ENCODE peak calls at places on chromosomes 13 and 19, in six cellular contexts. One of them, this sample, is unnamed.

GRCh38 chr19:51055866-51056265 is 9.0 kb downstream of the KLK13 start:
- DNase-seq in activated CD4-positive, alpha-beta T cell treated with anti-CD3 and anti-CD28 coated beads for 48 hours: no peak
- DNase-seq in breast epithelium: no peak
- DNase-seq in stimulated activated naive B cell treated with anti-CD40 and anti-IgM and Interleukin-4, amounts not matched to agents 10 μg/mL and 1 μg/mL and 100 μg/mL, for 72 hours: no peak
- DNase-seq in T-helper 1 cell: no peak
- DNase-seq in activated CD8-positive, alpha-beta memory T cell treated with anti-CD3 and anti-CD28 coated beads for 1 hour: no peak
- DNase-seq in this sample: no peak

GRCh38 chr13:74765955-74766354 is 631.8 kb upstream of the KLF12 start:
- DNase-seq in activated CD4-positive, alpha-beta T cell treated with anti-CD3 and anti-CD28 coated beads for 48 hours: no peak
- DNase-seq in breast epithelium: no peak
- DNase-seq in stimulated activated naive B cell treated with anti-CD40 and anti-IgM and Interleukin-4, amounts not matched to agents 10 μg/mL and 1 μg/mL and 100 μg/mL, for 72 hours: no peak
- DNase-seq in T-helper 1 cell: no peak
- DNase-seq in activated CD8-positive, alpha-beta memory T cell treated with anti-CD3 and anti-CD28 coated beads for 1 hour: no peak
- DNase-seq in this sample: no peak

GRCh38 chr13:39777527-39778061 is 122.1 kb downstream of the COG6 start:
- DNase-seq in activated CD4-positive, alpha-beta T cell treated with anti-CD3 and anti-CD28 coated beads for 48 hours: peak
- DNase-seq in breast epithelium: no peak
- DNase-seq in stimulated activated naive B cell treated with anti-CD40 and anti-IgM and Interleukin-4, amounts not matched to agents 10 μg/mL and 1 μg/mL and 100 μg/mL, for 72 hours: no peak
- DNase-seq in T-helper 1 cell: no peak
- DNase-seq in activated CD8-positive, alpha-beta memory T cell treated with anti-CD3 and anti-CD28 coated beads for 1 hour: no peak
- DNase-seq in this sample: no peak

GRCh38 chr19:13053238-13053637 is 49.4 kb downstream of the LYL1 start:
- DNase-seq in activated CD4-positive, alpha-beta T cell treated with anti-CD3 and anti-CD28 coated beads for 48 hours: no peak
- DNase-seq in breast epithelium: no peak
- DNase-seq in stimulated activated naive B cell treated with anti-CD40 and anti-IgM and Interleukin-4, amounts not matched to agents 10 μg/mL and 1 μg/mL and 100 μg/mL, for 72 hours: no peak
- DNase-seq in T-helper 1 cell: no peak
- DNase-seq in activated CD8-positive, alpha-beta memory T cell treated with anti-CD3 and anti-CD28 coated beads for 1 hour: no peak
- DNase-seq in this sample: no peak

GRCh38 chr19:17721821-17722220 is 2.5 kb downstream of the MAP1S start:
- DNase-seq in activated CD4-positive, alpha-beta T cell treated with anti-CD3 and anti-CD28 coated beads for 48 hours: peak
- DNase-seq in breast epithelium: no peak
- DNase-seq in stimulated activated naive B cell treated with anti-CD40 and anti-IgM and Interleukin-4, amounts not matched to agents 10 μg/mL and 1 μg/mL and 100 μg/mL, for 72 hours: no peak
- DNase-seq in T-helper 1 cell: no peak
- DNase-seq in activated CD8-positive, alpha-beta memory T cell treated with anti-CD3 and anti-CD28 coated beads for 1 hour: no peak
- DNase-seq in this sample: no peak

GRCh38 chr13:45333973-45334922 is 6.7 kb downstream of the TPT1 start:
- DNase-seq in activated CD4-positive, alpha-beta T cell treated with anti-CD3 and anti-CD28 coated beads for 48 hours: peak
- DNase-seq in breast epithelium: no peak
- DNase-seq in stimulated activated naive B cell treated with anti-CD40 and anti-IgM and Interleukin-4, amounts not matched to agents 10 μg/mL and 1 μg/mL and 100 μg/mL, for 72 hours: no peak
- DNase-seq in T-helper 1 cell: peak
- DNase-seq in activated CD8-positive, alpha-beta memory T cell treated with anti-CD3 and anti-CD28 coated beads for 1 hour: no peak
- DNase-seq in this sample: peak

GRCh38 chr13:50320297-50320862 is 305.1 kb downstream of the KCNRG start:
- DNase-seq in activated CD4-positive, alpha-beta T cell treated with anti-CD3 and anti-CD28 coated beads for 48 hours: no peak
- DNase-seq in breast epithelium: no peak
- DNase-seq in stimulated activated naive B cell treated with anti-CD40 and anti-IgM and Interleukin-4, amounts not matched to agents 10 μg/mL and 1 μg/mL and 100 μg/mL, for 72 hours: no peak
- DNase-seq in T-helper 1 cell: no peak
- DNase-seq in activated CD8-positive, alpha-beta memory T cell treated with anti-CD3 and anti-CD28 coated beads for 1 hour: no peak
- DNase-seq in this sample: no peak

GRCh38 chr19:5480427-5480836 is 25.2 kb downstream of the ZNRF4 start:
- DNase-seq in activated CD4-positive, alpha-beta T cell treated with anti-CD3 and anti-CD28 coated beads for 48 hours: peak
- DNase-seq in breast epithelium: no peak
- DNase-seq in stimulated activated naive B cell treated with anti-CD40 and anti-IgM and Interleukin-4, amounts not matched to agents 10 μg/mL and 1 μg/mL and 100 μg/mL, for 72 hours: no peak
- DNase-seq in T-helper 1 cell: no peak
- DNase-seq in activated CD8-positive, alpha-beta memory T cell treated with anti-CD3 and anti-CD28 coated beads for 1 hour: no peak
- DNase-seq in this sample: no peak

GRCh38 chr13:51041710-51042109 is 69.4 kb downstream of the C13orf42 start:
- DNase-seq in activated CD4-positive, alpha-beta T cell treated with anti-CD3 and anti-CD28 coated beads for 48 hours: no peak
- DNase-seq in breast epithelium: no peak
- DNase-seq in stimulated activated naive B cell treated with anti-CD40 and anti-IgM and Interleukin-4, amounts not matched to agents 10 μg/mL and 1 μg/mL and 100 μg/mL, for 72 hours: no peak
- DNase-seq in T-helper 1 cell: no peak
- DNase-seq in activated CD8-positive, alpha-beta memory T cell treated with anti-CD3 and anti-CD28 coated beads for 1 hour: no peak
- DNase-seq in this sample: no peak

GRCh38 chr19:55481148-55482127 is 3.5 kb upstream of the NAT14 start:
- DNase-seq in activated CD4-positive, alpha-beta T cell treated with anti-CD3 and anti-CD28 coated beads for 48 hours: no peak
- DNase-seq in breast epithelium: no peak
- DNase-seq in stimulated activated naive B cell treated with anti-CD40 and anti-IgM and Interleukin-4, amounts not matched to agents 10 μg/mL and 1 μg/mL and 100 μg/mL, for 72 hours: no peak
- DNase-seq in T-helper 1 cell: no peak
- DNase-seq in activated CD8-positive, alpha-beta memory T cell treated with anti-CD3 and anti-CD28 coated beads for 1 hour: no peak
- DNase-seq in this sample: no peak

GRCh38 chr13:33799950-33800592 is 17.9 kb upstream of the RFC3 start:
- DNase-seq in activated CD4-positive, alpha-beta T cell treated with anti-CD3 and anti-CD28 coated beads for 48 hours: no peak
- DNase-seq in breast epithelium: no peak
- DNase-seq in stimulated activated naive B cell treated with anti-CD40 and anti-IgM and Interleukin-4, amounts not matched to agents 10 μg/mL and 1 μg/mL and 100 μg/mL, for 72 hours: no peak
- DNase-seq in T-helper 1 cell: no peak
- DNase-seq in activated CD8-positive, alpha-beta memory T cell treated with anti-CD3 and anti-CD28 coated beads for 1 hour: no peak
- DNase-seq in this sample: no peak

GRCh38 chr19:16589917-16590316 is 17.7 kb upstream of the SLC35E1 start:
- DNase-seq in activated CD4-positive, alpha-beta T cell treated with anti-CD3 and anti-CD28 coated beads for 48 hours: no peak
- DNase-seq in breast epithelium: no peak
- DNase-seq in stimulated activated naive B cell treated with anti-CD40 and anti-IgM and Interleukin-4, amounts not matched to agents 10 μg/mL and 1 μg/mL and 100 μg/mL, for 72 hours: no peak
- DNase-seq in T-helper 1 cell: no peak
- DNase-seq in activated CD8-positive, alpha-beta memory T cell treated with anti-CD3 and anti-CD28 coated beads for 1 hour: no peak
- DNase-seq in this sample: no peak

GRCh38 chr13:49844191-49844590 is 51.7 kb upstream of the KPNA3 start:
- DNase-seq in activated CD4-positive, alpha-beta T cell treated with anti-CD3 and anti-CD28 coated beads for 48 hours: no peak
- DNase-seq in breast epithelium: no peak
- DNase-seq in stimulated activated naive B cell treated with anti-CD40 and anti-IgM and Interleukin-4, amounts not matched to agents 10 μg/mL and 1 μg/mL and 100 μg/mL, for 72 hours: no peak
- DNase-seq in T-helper 1 cell: no peak
- DNase-seq in activated CD8-positive, alpha-beta memory T cell treated with anti-CD3 and anti-CD28 coated beads for 1 hour: no peak
- DNase-seq in this sample: no peak

GRCh38 chr13:99432637-99433542 is 68.4 kb upstream of the TM9SF2 start:
- DNase-seq in activated CD4-positive, alpha-beta T cell treated with anti-CD3 and anti-CD28 coated beads for 48 hours: peak
- DNase-seq in breast epithelium: no peak
- DNase-seq in stimulated activated naive B cell treated with anti-CD40 and anti-IgM and Interleukin-4, amounts not matched to agents 10 μg/mL and 1 μg/mL and 100 μg/mL, for 72 hours: peak
- DNase-seq in T-helper 1 cell: peak
- DNase-seq in activated CD8-positive, alpha-beta memory T cell treated with anti-CD3 and anti-CD28 coated beads for 1 hour: peak
- DNase-seq in this sample: peak

GRCh38 chr19:13082192-13083007 is 20.3 kb downstream of the LYL1 start:
- DNase-seq in activated CD4-positive, alpha-beta T cell treated with anti-CD3 and anti-CD28 coated beads for 48 hours: no peak
- DNase-seq in breast epithelium: no peak
- DNase-seq in stimulated activated naive B cell treated with anti-CD40 and anti-IgM and Interleukin-4, amounts not matched to agents 10 μg/mL and 1 μg/mL and 100 μg/mL, for 72 hours: no peak
- DNase-seq in T-helper 1 cell: no peak
- DNase-seq in activated CD8-positive, alpha-beta memory T cell treated with anti-CD3 and anti-CD28 coated beads for 1 hour: no peak
- DNase-seq in this sample: no peak

GRCh38 chr13:105918842-105919741 is 616.4 kb downstream of the EFNB2 start:
- DNase-seq in activated CD4-positive, alpha-beta T cell treated with anti-CD3 and anti-CD28 coated beads for 48 hours: no peak
- DNase-seq in breast epithelium: no peak
- DNase-seq in stimulated activated naive B cell treated with anti-CD40 and anti-IgM and Interleukin-4, amounts not matched to agents 10 μg/mL and 1 μg/mL and 100 μg/mL, for 72 hours: no peak
- DNase-seq in T-helper 1 cell: no peak
- DNase-seq in activated CD8-positive, alpha-beta memory T cell treated with anti-CD3 and anti-CD28 coated beads for 1 hour: no peak
- DNase-seq in this sample: no peak

GRCh38 chr19:56721714-56722113 is 50.2 kb upstream of the ZNF835 start:
- DNase-seq in activated CD4-positive, alpha-beta T cell treated with anti-CD3 and anti-CD28 coated beads for 48 hours: no peak
- DNase-seq in breast epithelium: no peak
- DNase-seq in stimulated activated naive B cell treated with anti-CD40 and anti-IgM and Interleukin-4, amounts not matched to agents 10 μg/mL and 1 μg/mL and 100 μg/mL, for 72 hours: no peak
- DNase-seq in T-helper 1 cell: no peak
- DNase-seq in activated CD8-positive, alpha-beta memory T cell treated with anti-CD3 and anti-CD28 coated beads for 1 hour: no peak
- DNase-seq in this sample: no peak

GRCh38 chr13:107329991-107330390 is 762.1 kb upstream of the ARGLU1 start:
- DNase-seq in activated CD4-positive, alpha-beta T cell treated with anti-CD3 and anti-CD28 coated beads for 48 hours: no peak
- DNase-seq in breast epithelium: no peak
- DNase-seq in stimulated activated naive B cell treated with anti-CD40 and anti-IgM and Interleukin-4, amounts not matched to agents 10 μg/mL and 1 μg/mL and 100 μg/mL, for 72 hours: no peak
- DNase-seq in T-helper 1 cell: no peak
- DNase-seq in activated CD8-positive, alpha-beta memory T cell treated with anti-CD3 and anti-CD28 coated beads for 1 hour: no peak
- DNase-seq in this sample: no peak

GRCh38 chr13:53191091-53191490 is 162.5 kb downstream of the OLFM4 start:
- DNase-seq in activated CD4-positive, alpha-beta T cell treated with anti-CD3 and anti-CD28 coated beads for 48 hours: no peak
- DNase-seq in breast epithelium: no peak
- DNase-seq in stimulated activated naive B cell treated with anti-CD40 and anti-IgM and Interleukin-4, amounts not matched to agents 10 μg/mL and 1 μg/mL and 100 μg/mL, for 72 hours: no peak
- DNase-seq in T-helper 1 cell: no peak
- DNase-seq in activated CD8-positive, alpha-beta memory T cell treated with anti-CD3 and anti-CD28 coated beads for 1 hour: no peak
- DNase-seq in this sample: no peak

GRCh38 chr19:37905936-37906867 is at the start of gene WDR87:
- DNase-seq in activated CD4-positive, alpha-beta T cell treated with anti-CD3 and anti-CD28 coated beads for 48 hours: peak
- DNase-seq in breast epithelium: peak
- DNase-seq in stimulated activated naive B cell treated with anti-CD40 and anti-IgM and Interleukin-4, amounts not matched to agents 10 μg/mL and 1 μg/mL and 100 μg/mL, for 72 hours: peak
- DNase-seq in T-helper 1 cell: peak
- DNase-seq in activated CD8-positive, alpha-beta memory T cell treated with anti-CD3 and anti-CD28 coated beads for 1 hour: peak
- DNase-seq in this sample: peak

GRCh38 chr13:113902956-113903355 is 39.1 kb upstream of the GAS6 start:
- DNase-seq in activated CD4-positive, alpha-beta T cell treated with anti-CD3 and anti-CD28 coated beads for 48 hours: no peak
- DNase-seq in breast epithelium: peak
- DNase-seq in stimulated activated naive B cell treated with anti-CD40 and anti-IgM and Interleukin-4, amounts not matched to agents 10 μg/mL and 1 μg/mL and 100 μg/mL, for 72 hours: no peak
- DNase-seq in T-helper 1 cell: no peak
- DNase-seq in activated CD8-positive, alpha-beta memory T cell treated with anti-CD3 and anti-CD28 coated beads for 1 hour: no peak
- DNase-seq in this sample: no peak

GRCh38 chr19:17861542-17862402 is 2.1 kb downstream of the RPL18A start:
- DNase-seq in activated CD4-positive, alpha-beta T cell treated with anti-CD3 and anti-CD28 coated beads for 48 hours: peak
- DNase-seq in breast epithelium: no peak
- DNase-seq in stimulated activated naive B cell treated with anti-CD40 and anti-IgM and Interleukin-4, amounts not matched to agents 10 μg/mL and 1 μg/mL and 100 μg/mL, for 72 hours: no peak
- DNase-seq in T-helper 1 cell: no peak
- DNase-seq in activated CD8-positive, alpha-beta memory T cell treated with anti-CD3 and anti-CD28 coated beads for 1 hour: no peak
- DNase-seq in this sample: no peak

GRCh38 chr19:35545855-35546381 is 492 bp downstream of the TMEM147 start:
- DNase-seq in activated CD4-positive, alpha-beta T cell treated with anti-CD3 and anti-CD28 coated beads for 48 hours: peak
- DNase-seq in breast epithelium: no peak
- DNase-seq in stimulated activated naive B cell treated with anti-CD40 and anti-IgM and Interleukin-4, amounts not matched to agents 10 μg/mL and 1 μg/mL and 100 μg/mL, for 72 hours: peak
- DNase-seq in T-helper 1 cell: peak
- DNase-seq in activated CD8-positive, alpha-beta memory T cell treated with anti-CD3 and anti-CD28 coated beads for 1 hour: peak
- DNase-seq in this sample: peak

GRCh38 chr13:92362717-92363116 is 863.9 kb upstream of the GPC6 start:
- DNase-seq in activated CD4-positive, alpha-beta T cell treated with anti-CD3 and anti-CD28 coated beads for 48 hours: no peak
- DNase-seq in breast epithelium: no peak
- DNase-seq in stimulated activated naive B cell treated with anti-CD40 and anti-IgM and Interleukin-4, amounts not matched to agents 10 μg/mL and 1 μg/mL and 100 μg/mL, for 72 hours: no peak
- DNase-seq in T-helper 1 cell: no peak
- DNase-seq in activated CD8-positive, alpha-beta memory T cell treated with anti-CD3 and anti-CD28 coated beads for 1 hour: no peak
- DNase-seq in this sample: no peak

GRCh38 chr19:55352040-55352439 is 2.5 kb downstream of the COX6B2 start:
- DNase-seq in activated CD4-positive, alpha-beta T cell treated with anti-CD3 and anti-CD28 coated beads for 48 hours: no peak
- DNase-seq in breast epithelium: no peak
- DNase-seq in stimulated activated naive B cell treated with anti-CD40 and anti-IgM and Interleukin-4, amounts not matched to agents 10 μg/mL and 1 μg/mL and 100 μg/mL, for 72 hours: no peak
- DNase-seq in T-helper 1 cell: no peak
- DNase-seq in activated CD8-positive, alpha-beta memory T cell treated with anti-CD3 and anti-CD28 coated beads for 1 hour: no peak
- DNase-seq in this sample: no peak

GRCh38 chr13:76820759-76821158 is 65.4 kb downstream of the KCTD12 start:
- DNase-seq in activated CD4-positive, alpha-beta T cell treated with anti-CD3 and anti-CD28 coated beads for 48 hours: no peak
- DNase-seq in breast epithelium: no peak
- DNase-seq in stimulated activated naive B cell treated with anti-CD40 and anti-IgM and Interleukin-4, amounts not matched to agents 10 μg/mL and 1 μg/mL and 100 μg/mL, for 72 hours: no peak
- DNase-seq in T-helper 1 cell: no peak
- DNase-seq in activated CD8-positive, alpha-beta memory T cell treated with anti-CD3 and anti-CD28 coated beads for 1 hour: no peak
- DNase-seq in this sample: no peak

GRCh38 chr13:77698211-77699058 is 948 bp downstream of the SLAIN1 start:
- DNase-seq in activated CD4-positive, alpha-beta T cell treated with anti-CD3 and anti-CD28 coated beads for 48 hours: peak
- DNase-seq in breast epithelium: no peak
- DNase-seq in stimulated activated naive B cell treated with anti-CD40 and anti-IgM and Interleukin-4, amounts not matched to agents 10 μg/mL and 1 μg/mL and 100 μg/mL, for 72 hours: peak
- DNase-seq in T-helper 1 cell: peak
- DNase-seq in activated CD8-positive, alpha-beta memory T cell treated with anti-CD3 and anti-CD28 coated beads for 1 hour: peak
- DNase-seq in this sample: peak

GRCh38 chr19:1000591-1001537 is 645 bp downstream of the GRIN3B start:
- DNase-seq in activated CD4-positive, alpha-beta T cell treated with anti-CD3 and anti-CD28 coated beads for 48 hours: no peak
- DNase-seq in breast epithelium: no peak
- DNase-seq in stimulated activated naive B cell treated with anti-CD40 and anti-IgM and Interleukin-4, amounts not matched to agents 10 μg/mL and 1 μg/mL and 100 μg/mL, for 72 hours: no peak
- DNase-seq in T-helper 1 cell: no peak
- DNase-seq in activated CD8-positive, alpha-beta memory T cell treated with anti-CD3 and anti-CD28 coated beads for 1 hour: no peak
- DNase-seq in this sample: no peak

GRCh38 chr13:66675620-66676019 is 554.5 kb downstream of the PCDH9 start:
- DNase-seq in activated CD4-positive, alpha-beta T cell treated with anti-CD3 and anti-CD28 coated beads for 48 hours: no peak
- DNase-seq in breast epithelium: no peak
- DNase-seq in stimulated activated naive B cell treated with anti-CD40 and anti-IgM and Interleukin-4, amounts not matched to agents 10 μg/mL and 1 μg/mL and 100 μg/mL, for 72 hours: no peak
- DNase-seq in T-helper 1 cell: no peak
- DNase-seq in activated CD8-positive, alpha-beta memory T cell treated with anti-CD3 and anti-CD28 coated beads for 1 hour: no peak
- DNase-seq in this sample: no peak

GRCh38 chr13:21365574-21365973 is 93.5 kb downstream of the ZDHHC20 start:
- DNase-seq in activated CD4-positive, alpha-beta T cell treated with anti-CD3 and anti-CD28 coated beads for 48 hours: peak
- DNase-seq in breast epithelium: no peak
- DNase-seq in stimulated activated naive B cell treated with anti-CD40 and anti-IgM and Interleukin-4, amounts not matched to agents 10 μg/mL and 1 μg/mL and 100 μg/mL, for 72 hours: no peak
- DNase-seq in T-helper 1 cell: no peak
- DNase-seq in activated CD8-positive, alpha-beta memory T cell treated with anti-CD3 and anti-CD28 coated beads for 1 hour: peak
- DNase-seq in this sample: peak

GRCh38 chr19:50827476-50827875 is 3.9 kb upstream of the KLK1 start:
- DNase-seq in activated CD4-positive, alpha-beta T cell treated with anti-CD3 and anti-CD28 coated beads for 48 hours: no peak
- DNase-seq in breast epithelium: no peak
- DNase-seq in stimulated activated naive B cell treated with anti-CD40 and anti-IgM and Interleukin-4, amounts not matched to agents 10 μg/mL and 1 μg/mL and 100 μg/mL, for 72 hours: no peak
- DNase-seq in T-helper 1 cell: no peak
- DNase-seq in activated CD8-positive, alpha-beta memory T cell treated with anti-CD3 and anti-CD28 coated beads for 1 hour: no peak
- DNase-seq in this sample: no peak

GRCh38 chr19:13112555-13112954 is 4.0 kb downstream of the TRMT1 start:
- DNase-seq in activated CD4-positive, alpha-beta T cell treated with anti-CD3 and anti-CD28 coated beads for 48 hours: no peak
- DNase-seq in breast epithelium: no peak
- DNase-seq in stimulated activated naive B cell treated with anti-CD40 and anti-IgM and Interleukin-4, amounts not matched to agents 10 μg/mL and 1 μg/mL and 100 μg/mL, for 72 hours: no peak
- DNase-seq in T-helper 1 cell: no peak
- DNase-seq in activated CD8-positive, alpha-beta memory T cell treated with anti-CD3 and anti-CD28 coated beads for 1 hour: no peak
- DNase-seq in this sample: no peak

GRCh38 chr13:93004919-93005318 is 221.7 kb upstream of the GPC6 start:
- DNase-seq in activated CD4-positive, alpha-beta T cell treated with anti-CD3 and anti-CD28 coated beads for 48 hours: no peak
- DNase-seq in breast epithelium: no peak
- DNase-seq in stimulated activated naive B cell treated with anti-CD40 and anti-IgM and Interleukin-4, amounts not matched to agents 10 μg/mL and 1 μg/mL and 100 μg/mL, for 72 hours: no peak
- DNase-seq in T-helper 1 cell: no peak
- DNase-seq in activated CD8-positive, alpha-beta memory T cell treated with anti-CD3 and anti-CD28 coated beads for 1 hour: no peak
- DNase-seq in this sample: no peak

GRCh38 chr19:52689804-52690394 is 44.9 kb downstream of the ZNF611 start:
- DNase-seq in activated CD4-positive, alpha-beta T cell treated with anti-CD3 and anti-CD28 coated beads for 48 hours: peak
- DNase-seq in breast epithelium: peak
- DNase-seq in stimulated activated naive B cell treated with anti-CD40 and anti-IgM and Interleukin-4, amounts not matched to agents 10 μg/mL and 1 μg/mL and 100 μg/mL, for 72 hours: peak
- DNase-seq in T-helper 1 cell: peak
- DNase-seq in activated CD8-positive, alpha-beta memory T cell treated with anti-CD3 and anti-CD28 coated beads for 1 hour: peak
- DNase-seq in this sample: peak

GRCh38 chr13:93248627-93249047 is 22.0 kb downstream of the GPC6 start:
- DNase-seq in activated CD4-positive, alpha-beta T cell treated with anti-CD3 and anti-CD28 coated beads for 48 hours: no peak
- DNase-seq in breast epithelium: no peak
- DNase-seq in stimulated activated naive B cell treated with anti-CD40 and anti-IgM and Interleukin-4, amounts not matched to agents 10 μg/mL and 1 μg/mL and 100 μg/mL, for 72 hours: no peak
- DNase-seq in T-helper 1 cell: no peak
- DNase-seq in activated CD8-positive, alpha-beta memory T cell treated with anti-CD3 and anti-CD28 coated beads for 1 hour: no peak
- DNase-seq in this sample: no peak

GRCh38 chr19:1468274-1469199 is 10.5 kb downstream of the C19orf25 start:
- DNase-seq in activated CD4-positive, alpha-beta T cell treated with anti-CD3 and anti-CD28 coated beads for 48 hours: peak
- DNase-seq in breast epithelium: no peak
- DNase-seq in stimulated activated naive B cell treated with anti-CD40 and anti-IgM and Interleukin-4, amounts not matched to agents 10 μg/mL and 1 μg/mL and 100 μg/mL, for 72 hours: no peak
- DNase-seq in T-helper 1 cell: no peak
- DNase-seq in activated CD8-positive, alpha-beta memory T cell treated with anti-CD3 and anti-CD28 coated beads for 1 hour: no peak
- DNase-seq in this sample: no peak

GRCh38 chr13:43339145-43339820 is 315.9 kb downstream of the DNAJC15 start:
- DNase-seq in activated CD4-positive, alpha-beta T cell treated with anti-CD3 and anti-CD28 coated beads for 48 hours: no peak
- DNase-seq in breast epithelium: no peak
- DNase-seq in stimulated activated naive B cell treated with anti-CD40 and anti-IgM and Interleukin-4, amounts not matched to agents 10 μg/mL and 1 μg/mL and 100 μg/mL, for 72 hours: no peak
- DNase-seq in T-helper 1 cell: no peak
- DNase-seq in activated CD8-positive, alpha-beta memory T cell treated with anti-CD3 and anti-CD28 coated beads for 1 hour: no peak
- DNase-seq in this sample: no peak

GRCh38 chr19:18291590-18292459 is 10.4 kb upstream of the JUND start:
- DNase-seq in activated CD4-positive, alpha-beta T cell treated with anti-CD3 and anti-CD28 coated beads for 48 hours: peak
- DNase-seq in breast epithelium: peak
- DNase-seq in stimulated activated naive B cell treated with anti-CD40 and anti-IgM and Interleukin-4, amounts not matched to agents 10 μg/mL and 1 μg/mL and 100 μg/mL, for 72 hours: peak
- DNase-seq in T-helper 1 cell: peak
- DNase-seq in activated CD8-positive, alpha-beta memory T cell treated with anti-CD3 and anti-CD28 coated beads for 1 hour: peak
- DNase-seq in this sample: peak

GRCh38 chr13:40943073-40943472 is 76.0 kb downstream of the ELF1 start:
- DNase-seq in activated CD4-positive, alpha-beta T cell treated with anti-CD3 and anti-CD28 coated beads for 48 hours: no peak
- DNase-seq in breast epithelium: no peak
- DNase-seq in stimulated activated naive B cell treated with anti-CD40 and anti-IgM and Interleukin-4, amounts not matched to agents 10 μg/mL and 1 μg/mL and 100 μg/mL, for 72 hours: no peak
- DNase-seq in T-helper 1 cell: no peak
- DNase-seq in activated CD8-positive, alpha-beta memory T cell treated with anti-CD3 and anti-CD28 coated beads for 1 hour: no peak
- DNase-seq in this sample: no peak

GRCh38 chr19:42143341-42144234 is 11.3 kb upstream of the POU2F2 start:
- DNase-seq in activated CD4-positive, alpha-beta T cell treated with anti-CD3 and anti-CD28 coated beads for 48 hours: no peak
- DNase-seq in breast epithelium: no peak
- DNase-seq in stimulated activated naive B cell treated with anti-CD40 and anti-IgM and Interleukin-4, amounts not matched to agents 10 μg/mL and 1 μg/mL and 100 μg/mL, for 72 hours: no peak
- DNase-seq in T-helper 1 cell: no peak
- DNase-seq in activated CD8-positive, alpha-beta memory T cell treated with anti-CD3 and anti-CD28 coated beads for 1 hour: no peak
- DNase-seq in this sample: no peak